ENCODE peak calls at places on chromosomes 16 and 17, in six cellular contexts. One of them, this sample, is unnamed.

GRCh38 chr17:75615301-75615700 is 17.9 kb upstream of the SMIM5 start:
- DNase-seq in MM.1S: no peak
- DNase-seq in progenitor cell of endocrine pancreas: no peak
- DNase-seq in adrenal gland: no peak
- DNase-seq in left lung: no peak
- DNase-seq in fibroblast of lung: no peak
- DNase-seq in this sample: no peak

GRCh38 chr17:67401598-67402504 is 24.8 kb downstream of the PITPNC1 start:
- DNase-seq in adrenal gland: no peak
- DNase-seq in left lung: no peak
- DNase-seq in progenitor cell of endocrine pancreas: no peak
- DNase-seq in MM.1S: no peak
- DNase-seq in fibroblast of lung: no peak
- DNase-seq in this sample: no peak

GRCh38 chr17:40110026-40110425 is 9.6 kb upstream of the NR1D1 start:
- DNase-seq in left lung: no peak
- DNase-seq in fibroblast of lung: no peak
- DNase-seq in MM.1S: no peak
- DNase-seq in progenitor cell of endocrine pancreas: no peak
- DNase-seq in adrenal gland: no peak
- DNase-seq in this sample: no peak

GRCh38 chr17:75634754-75635609 is 1.7 kb downstream of the SMIM5 start:
- DNase-seq in MM.1S: no peak
- DNase-seq in left lung: peak
- DNase-seq in adrenal gland: no peak
- DNase-seq in fibroblast of lung: no peak
- DNase-seq in progenitor cell of endocrine pancreas: no peak
- DNase-seq in this sample: no peak

GRCh38 chr17:3949418-3949817 is 14.8 kb downstream of the ATP2A3 start:
- DNase-seq in progenitor cell of endocrine pancreas: no peak
- DNase-seq in left lung: no peak
- DNase-seq in MM.1S: no peak
- DNase-seq in adrenal gland: no peak
- DNase-seq in fibroblast of lung: no peak
- DNase-seq in this sample: no peak

GRCh38 chr17:74545456-74546230 is at the start of gene CD300C:
- DNase-seq in progenitor cell of endocrine pancreas: no peak
- DNase-seq in adrenal gland: no peak
- DNase-seq in MM.1S: no peak
- DNase-seq in fibroblast of lung: no peak
- DNase-seq in left lung: no peak
- DNase-seq in this sample: no peak

GRCh38 chr17:7184091-7184488 is 4.9 kb upstream of the ASGR1 start:
- DNase-seq in left lung: no peak
- DNase-seq in adrenal gland: peak
- DNase-seq in MM.1S: no peak
- DNase-seq in progenitor cell of endocrine pancreas: no peak
- DNase-seq in fibroblast of lung: no peak
- DNase-seq in this sample: no peak

GRCh38 chr16:28068976-28069375 is 5.5 kb upstream of the GSG1L start:
- DNase-seq in fibroblast of lung: no peak
- DNase-seq in left lung: no peak
- DNase-seq in MM.1S: no peak
- DNase-seq in adrenal gland: no peak
- DNase-seq in progenitor cell of endocrine pancreas: no peak
- DNase-seq in this sample: no peak

GRCh38 chr16:14004031-14004718 is 66.9 kb upstream of the MRTFB start:
- DNase-seq in left lung: no peak
- DNase-seq in progenitor cell of endocrine pancreas: no peak
- DNase-seq in fibroblast of lung: no peak
- DNase-seq in adrenal gland: peak
- DNase-seq in MM.1S: no peak
- DNase-seq in this sample: no peak

GRCh38 chr16:72400257-72401078 is 228.5 kb upstream of the PMFBP1 start:
- DNase-seq in progenitor cell of endocrine pancreas: peak
- DNase-seq in MM.1S: peak
- DNase-seq in left lung: no peak
- DNase-seq in adrenal gland: peak
- DNase-seq in fibroblast of lung: peak
- DNase-seq in this sample: peak

GRCh38 chr16:15043344-15043743 is 12.5 kb downstream of the NTAN1 start:
- DNase-seq in MM.1S: no peak
- DNase-seq in progenitor cell of endocrine pancreas: no peak
- DNase-seq in left lung: no peak
- DNase-seq in fibroblast of lung: no peak
- DNase-seq in adrenal gland: no peak
- DNase-seq in this sample: no peak

GRCh38 chr16:50708373-50709060 is 15.1 kb downstream of the NOD2 start:
- DNase-seq in left lung: no peak
- DNase-seq in fibroblast of lung: no peak
- DNase-seq in progenitor cell of endocrine pancreas: no peak
- DNase-seq in MM.1S: no peak
- DNase-seq in adrenal gland: no peak
- DNase-seq in this sample: no peak

GRCh38 chr16:83409347-83409746 is 398.4 kb upstream of the HSBP1 start:
- DNase-seq in fibroblast of lung: no peak
- DNase-seq in progenitor cell of endocrine pancreas: no peak
- DNase-seq in adrenal gland: no peak
- DNase-seq in MM.1S: no peak
- DNase-seq in left lung: no peak
- DNase-seq in this sample: no peak

GRCh38 chr17:82090549-82091263 is 7.3 kb downstream of the FASN start:
- DNase-seq in fibroblast of lung: no peak
- DNase-seq in progenitor cell of endocrine pancreas: no peak
- DNase-seq in MM.1S: no peak
- DNase-seq in adrenal gland: no peak
- DNase-seq in left lung: peak
- DNase-seq in this sample: no peak

GRCh38 chr17:3986270-3986938 is 22.2 kb upstream of the ATP2A3 start:
- DNase-seq in adrenal gland: no peak
- DNase-seq in progenitor cell of endocrine pancreas: no peak
- DNase-seq in left lung: no peak
- DNase-seq in MM.1S: peak
- DNase-seq in fibroblast of lung: no peak
- DNase-seq in this sample: no peak

GRCh38 chr17:39529455-39529854 is 68.2 kb downstream of the CDK12 start:
- DNase-seq in fibroblast of lung: no peak
- DNase-seq in MM.1S: no peak
- DNase-seq in progenitor cell of endocrine pancreas: no peak
- DNase-seq in adrenal gland: no peak
- DNase-seq in left lung: no peak
- DNase-seq in this sample: no peak

GRCh38 chr16:67034478-67034877 is 5.5 kb downstream of the CBFB start:
- DNase-seq in adrenal gland: no peak
- DNase-seq in fibroblast of lung: peak
- DNase-seq in left lung: no peak
- DNase-seq in MM.1S: no peak
- DNase-seq in progenitor cell of endocrine pancreas: no peak
- DNase-seq in this sample: no peak

GRCh38 chr17:82204831-82205719 is 7.6 kb downstream of the CCDC57 start:
- DNase-seq in fibroblast of lung: peak
- DNase-seq in progenitor cell of endocrine pancreas: no peak
- DNase-seq in left lung: no peak
- DNase-seq in MM.1S: no peak
- DNase-seq in adrenal gland: peak
- DNase-seq in this sample: no peak

GRCh38 chr17:74757502-74757901 is 9.1 kb downstream of the NHERF1 start:
- DNase-seq in adrenal gland: peak
- DNase-seq in MM.1S: no peak
- DNase-seq in fibroblast of lung: no peak
- DNase-seq in progenitor cell of endocrine pancreas: no peak
- DNase-seq in left lung: peak
- DNase-seq in this sample: no peak

GRCh38 chr17:78645421-78646295 is 68.5 kb upstream of the DNAH17 start:
- DNase-seq in adrenal gland: peak
- DNase-seq in progenitor cell of endocrine pancreas: no peak
- DNase-seq in MM.1S: peak
- DNase-seq in left lung: peak
- DNase-seq in fibroblast of lung: peak
- DNase-seq in this sample: no peak

GRCh38 chr16:1809281-1809801 is 15.8 kb upstream of the IGFALS start:
- DNase-seq in adrenal gland: no peak
- DNase-seq in left lung: peak
- DNase-seq in fibroblast of lung: no peak
- DNase-seq in MM.1S: no peak
- DNase-seq in progenitor cell of endocrine pancreas: no peak
- DNase-seq in this sample: no peak

GRCh38 chr16:17408955-17409441 is 61.8 kb downstream of the XYLT1 start:
- DNase-seq in left lung: no peak
- DNase-seq in adrenal gland: no peak
- DNase-seq in fibroblast of lung: no peak
- DNase-seq in MM.1S: peak
- DNase-seq in progenitor cell of endocrine pancreas: no peak
- DNase-seq in this sample: no peak

GRCh38 chr16:17408296-17408695 is 62.5 kb downstream of the XYLT1 start:
- DNase-seq in adrenal gland: no peak
- DNase-seq in MM.1S: no peak
- DNase-seq in fibroblast of lung: no peak
- DNase-seq in left lung: no peak
- DNase-seq in progenitor cell of endocrine pancreas: no peak
- DNase-seq in this sample: no peak

GRCh38 chr16:17404903-17405691 is 65.7 kb downstream of the XYLT1 start:
- DNase-seq in MM.1S: no peak
- DNase-seq in left lung: peak
- DNase-seq in progenitor cell of endocrine pancreas: no peak
- DNase-seq in fibroblast of lung: peak
- DNase-seq in adrenal gland: peak
- DNase-seq in this sample: peak

GRCh38 chr16:17409894-17410293 is 60.9 kb downstream of the XYLT1 start:
- DNase-seq in fibroblast of lung: no peak
- DNase-seq in progenitor cell of endocrine pancreas: no peak
- DNase-seq in left lung: no peak
- DNase-seq in adrenal gland: no peak
- DNase-seq in MM.1S: no peak
- DNase-seq in this sample: no peak

GRCh38 chr16:17407321-17407720 is 63.4 kb downstream of the XYLT1 start:
- DNase-seq in fibroblast of lung: no peak
- DNase-seq in MM.1S: no peak
- DNase-seq in progenitor cell of endocrine pancreas: no peak
- DNase-seq in left lung: no peak
- DNase-seq in adrenal gland: no peak
- DNase-seq in this sample: no peak
- TF ChIP-seq CTCF in fibroblast of lung: no peak
- TF ChIP-seq CTCF in MM.1S: no peak
- TF ChIP-seq CTCF in progenitor cell of endocrine pancreas: no peak
- TF ChIP-seq CTCF in left lung: no peak
- TF ChIP-seq CTCF in adrenal gland: no peak
- TF ChIP-seq CTCF in this sample: no peak

GRCh38 chr16:87698241-87698640 is 67.5 kb downstream of the KLHDC4 start:
- DNase-seq in adrenal gland: no peak
- DNase-seq in progenitor cell of endocrine pancreas: no peak
- DNase-seq in MM.1S: no peak
- DNase-seq in left lung: no peak
- DNase-seq in fibroblast of lung: no peak
- DNase-seq in this sample: no peak
- TF ChIP-seq CTCF in adrenal gland: no peak
- TF ChIP-seq CTCF in progenitor cell of endocrine pancreas: no peak
- TF ChIP-seq CTCF in MM.1S: no peak
- TF ChIP-seq CTCF in left lung: no peak
- TF ChIP-seq CTCF in fibroblast of lung: no peak
- TF ChIP-seq CTCF in this sample: no peak

GRCh38 chr17:33688771-33689170 is 395.7 kb upstream of the ASIC2 start:
- DNase-seq in fibroblast of lung: no peak
- DNase-seq in MM.1S: no peak
- DNase-seq in left lung: no peak
- DNase-seq in progenitor cell of endocrine pancreas: no peak
- DNase-seq in adrenal gland: no peak
- DNase-seq in this sample: no peak

GRCh38 chr17:33686171-33686570 is 393.1 kb upstream of the ASIC2 start:
- DNase-seq in left lung: no peak
- DNase-seq in MM.1S: peak
- DNase-seq in fibroblast of lung: no peak
- DNase-seq in progenitor cell of endocrine pancreas: peak
- DNase-seq in adrenal gland: no peak
- DNase-seq in this sample: peak

GRCh38 chr17:33684714-33685113 is 391.6 kb upstream of the ASIC2 start:
- DNase-seq in MM.1S: no peak
- DNase-seq in fibroblast of lung: no peak
- DNase-seq in progenitor cell of endocrine pancreas: no peak
- DNase-seq in adrenal gland: no peak
- DNase-seq in left lung: no peak
- DNase-seq in this sample: no peak

GRCh38 chr17:33687831-33688230 is 394.7 kb upstream of the ASIC2 start:
- DNase-seq in progenitor cell of endocrine pancreas: no peak
- DNase-seq in fibroblast of lung: no peak
- DNase-seq in left lung: no peak
- DNase-seq in adrenal gland: no peak
- DNase-seq in MM.1S: no peak
- DNase-seq in this sample: no peak

GRCh38 chr17:33689725-33690124 is 396.6 kb upstream of the ASIC2 start:
- DNase-seq in MM.1S: no peak
- DNase-seq in fibroblast of lung: no peak
- DNase-seq in progenitor cell of endocrine pancreas: no peak
- DNase-seq in adrenal gland: no peak
- DNase-seq in left lung: no peak
- DNase-seq in this sample: no peak
- TF ChIP-seq CTCF in MM.1S: no peak
- TF ChIP-seq CTCF in fibroblast of lung: no peak
- TF ChIP-seq CTCF in progenitor cell of endocrine pancreas: no peak
- TF ChIP-seq CTCF in adrenal gland: no peak
- TF ChIP-seq CTCF in left lung: no peak
- TF ChIP-seq CTCF in this sample: no peak

GRCh38 chr17:28368306-28368831 is 1.7 kb downstream of the VTN start:
- DNase-seq in adrenal gland: no peak
- DNase-seq in progenitor cell of endocrine pancreas: no peak
- DNase-seq in left lung: no peak
- DNase-seq in MM.1S: no peak
- DNase-seq in fibroblast of lung: no peak
- DNase-seq in this sample: no peak

GRCh38 chr17:28364665-28365363 is at the start of gene SEBOX:
- DNase-seq in progenitor cell of endocrine pancreas: no peak
- DNase-seq in adrenal gland: no peak
- DNase-seq in fibroblast of lung: no peak
- DNase-seq in left lung: no peak
- DNase-seq in MM.1S: no peak
- DNase-seq in this sample: no peak

GRCh38 chr17:28365487-28365886 is 488 bp upstream of the SEBOX start:
- DNase-seq in left lung: no peak
- DNase-seq in fibroblast of lung: no peak
- DNase-seq in adrenal gland: no peak
- DNase-seq in MM.1S: no peak
- DNase-seq in progenitor cell of endocrine pancreas: no peak
- DNase-seq in this sample: no peak

GRCh38 chr17:28367641-28368305 is 2.3 kb downstream of the VTN start:
- DNase-seq in MM.1S: no peak
- DNase-seq in fibroblast of lung: no peak
- DNase-seq in left lung: no peak
- DNase-seq in adrenal gland: no peak
- DNase-seq in progenitor cell of endocrine pancreas: no peak
- DNase-seq in this sample: no peak

DNA sequence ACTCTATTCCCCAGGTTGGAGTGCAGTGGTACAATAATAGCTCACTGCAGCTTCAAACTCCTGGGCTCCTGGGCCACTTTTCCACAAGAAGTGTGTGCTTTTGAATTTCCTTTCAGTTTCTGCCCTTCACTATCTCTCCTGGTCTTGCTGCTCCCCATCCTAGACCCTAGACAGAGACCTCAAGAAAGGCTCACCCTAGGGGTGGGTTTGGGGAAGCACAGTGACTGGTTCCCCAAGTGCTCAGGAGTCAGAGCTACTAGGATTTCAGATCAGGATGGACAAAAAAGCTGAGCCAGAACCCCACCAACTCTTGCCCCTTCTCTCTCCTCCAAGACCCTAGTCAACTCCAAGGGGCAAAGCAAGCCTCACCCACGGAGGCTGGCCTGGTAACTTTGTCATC is 1.6 kb upstream of the SEBOX start:
- DNase-seq in progenitor cell of endocrine pancreas: no peak
- DNase-seq in adrenal gland: no peak
- DNase-seq in left lung: no peak
- DNase-seq in MM.1S: no peak
- DNase-seq in fibroblast of lung: no peak
- DNase-seq in this sample: no peak
- TF ChIP-seq CTCF in progenitor cell of endocrine pancreas: no peak
- TF ChIP-seq CTCF in adrenal gland: no peak
- TF ChIP-seq CTCF in left lung: no peak
- TF ChIP-seq CTCF in MM.1S: no peak
- TF ChIP-seq CTCF in fibroblast of lung: no peak
- TF ChIP-seq CTCF in this sample: no peak